ENCODE peak calls at places on chromosomes 6 and 20, in six cellular contexts. H, Y, F, N, C and Q are unnamed samples. For H3K9me3 and H3K27me3, the result is how much of the 10 kb centered on the place peaks cover.

GRCh38 chr6:137867685-137868509 is 838 bp downstream of the TNFAIP3 start:
- DNase-seq in H (peak), F (no peak), N (peak), Y (peak), C (peak), Q (peak)

GRCh38 chr20:62052842-62053464 is 12.7 kb downstream of the TAF4 start:
- DNase-seq in C (no peak), Y (no peak), H (no peak), F (no peak), N (no peak), Q (no peak)

GRCh38 chr6:158762787-158763439 is 56.3 kb downstream of the EZR start:
- DNase-seq in C (no peak), H (no peak), F (peak), N (peak), Y (no peak), Q (no peak)

GRCh38 chr6:81772741-81773140 is 20.3 kb upstream of the TENT5A start:
- DNase-seq in Y (peak), C (no peak), N (no peak), F (no peak), H (no peak), Q (no peak)

GRCh38 chr20:32332614-32333013 is 25.5 kb upstream of the ASXL1 start:
- DNase-seq in H (no peak), N (no peak), C (no peak), F (no peak), Y (peak), Q (no peak)

GRCh38 chr6:129901910-129902309 is 40.8 kb upstream of the TMEM244 start:
- DNase-seq in C (no peak), N (no peak), F (no peak), Y (peak), H (no peak), Q (no peak)

GRCh38 chr6:6645266-6645917 is 56.9 kb downstream of the LY86 start:
- DNase-seq in C (no peak), H (no peak), N (no peak), F (no peak), Y (no peak), Q (no peak)

GRCh38 chr6:29602564-29603361 is 17.8 kb downstream of the OR2H2 start:
- DNase-seq in Y (peak), H (no peak), F (peak), C (peak), N (no peak), Q (no peak)

GRCh38 chr6:30601815-30602641 is 15.0 kb downstream of the PPP1R10 start:
- DNase-seq in F (no peak), Y (no peak), N (no peak), H (no peak), C (no peak), Q (no peak)

GRCh38 chr6:16766043-16766521 is 4.8 kb upstream of the ATXN1 start:
- DNase-seq in Y (peak), H (no peak), C (no peak), N (no peak), F (peak), Q (no peak)

GRCh38 chr20:47664068-47664437 is 121.2 kb downstream of the SULF2 start:
- DNase-seq in C (no peak), H (no peak), F (no peak), N (no peak), Y (no peak), Q (no peak)

GRCh38 chr6:142842423-142843261 is 102.3 kb downstream of the HIVEP2 start:
- DNase-seq in F (no peak), H (no peak), N (no peak), C (no peak), Y (peak), Q (no peak)

GRCh38 chr6:158232445-158233213 is 64.5 kb downstream of the GTF2H5 start:
- DNase-seq in Y (peak), N (peak), F (peak), C (peak), H (peak), Q (peak)

GRCh38 chr20:57893364-57894001 is 183.7 kb upstream of the PMEPA1 start:
- DNase-seq in N (peak), C (peak), F (no peak), Y (no peak), H (no peak), Q (no peak)

GRCh38 chr6:158817298-158818007 is 1.7 kb downstream of the EZR start:
- DNase-seq in H (peak), N (peak), F (peak), Y (peak), C (peak), Q (no peak)

GRCh38 chr6:41092421-41093140 is 19.8 kb downstream of the NFYA start:
- DNase-seq in H (no peak), C (no peak), N (no peak), F (no peak), Y (peak), Q (no peak)

GRCh38 chr6:112827793-112828192 is 480.7 kb downstream of the RFPL4B start:
- DNase-seq in Y (no peak), F (no peak), N (peak), C (peak), H (peak), Q (no peak)

GRCh38 chr20:14189794-14190402 is 147.5 kb downstream of the FLRT3 start:
- DNase-seq in C (peak), Y (peak), N (no peak), H (no peak), F (peak), Q (no peak)

GRCh38 chr6:34680802-34681515 is 15.6 kb downstream of the ILRUN start:
- DNase-seq in F (no peak), Y (peak), H (no peak), N (no peak), C (no peak), Q (no peak)

GRCh38 chr6:71349976-71350615 is 61.5 kb downstream of the OGFRL1 start:
- DNase-seq in Y (peak), C (no peak), H (no peak), N (peak), F (no peak), Q (no peak)

GRCh38 chr6:31619805-31620585 is 520 bp upstream of the PRRC2A start:
- DNase-seq in Y (peak), C (peak), N (peak), F (peak), H (peak), Q (peak)

DNA sequence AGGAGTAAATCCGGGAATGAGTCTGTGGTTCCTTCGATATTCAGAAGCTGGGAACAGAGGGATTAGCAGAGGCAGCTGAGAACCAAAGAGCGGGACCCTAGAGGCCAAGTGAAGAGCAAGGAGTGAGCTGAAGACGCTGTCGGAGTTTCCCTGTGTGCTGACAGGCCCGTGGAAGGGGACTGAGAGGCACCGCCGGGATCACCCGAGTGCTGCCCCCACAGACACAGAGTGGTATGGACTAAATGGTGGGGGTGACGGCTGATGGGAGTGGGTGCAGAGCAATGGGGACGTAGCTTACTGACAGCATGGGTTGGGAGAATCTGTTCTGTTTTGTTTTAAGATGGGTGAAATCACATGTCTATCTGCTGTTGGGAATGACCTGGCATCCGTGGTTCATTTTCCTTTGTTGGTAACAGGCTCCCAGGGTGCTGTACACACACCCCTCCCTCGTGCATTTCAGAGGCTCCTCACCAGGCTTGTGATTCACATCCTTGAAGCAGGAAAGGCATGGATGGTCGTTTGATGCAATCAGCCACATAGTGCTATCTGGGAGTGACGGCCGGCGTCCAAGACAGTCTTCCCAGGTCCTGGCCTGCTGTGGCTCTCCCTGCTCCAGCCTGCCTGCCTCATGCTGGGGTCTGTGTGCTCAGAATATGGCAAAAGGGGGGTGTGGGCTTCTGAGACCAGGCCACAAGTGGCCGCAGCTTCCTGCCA is 97.4 kb downstream of the THBS2 start:
- DNase-seq in H (no peak), F (no peak), N (no peak), C (no peak), Y (peak), Q (no peak)
- H3K9me3 ChIP-seq in H (under half), F (under half), N (under half), C (under half), Y (under half), Q (under half)

DNA sequence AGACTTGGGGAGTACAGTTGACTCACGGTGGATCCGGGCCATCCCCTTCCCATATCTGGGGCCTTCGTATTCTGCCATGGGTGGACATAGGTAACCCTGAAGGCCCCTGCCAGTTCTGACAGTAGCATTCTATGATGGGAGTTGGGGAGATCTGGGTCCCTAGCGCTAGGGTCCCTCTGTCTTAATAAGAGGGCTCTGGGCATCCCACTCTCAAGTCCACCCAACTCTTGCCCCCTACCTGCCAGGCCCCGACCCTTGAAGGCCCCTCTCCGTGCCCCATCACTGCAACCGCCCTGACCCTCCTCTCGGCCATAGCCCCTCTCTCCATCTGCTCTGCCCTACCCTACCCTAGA is 6.5 kb upstream of the CAPN11 start:
- DNase-seq in Y (no peak), F (no peak), H (no peak), N (no peak), C (no peak), Q (no peak)
- TF ChIP-seq CTCF in Y (no peak), F (no peak), H (no peak), N (no peak), C (no peak), Q (peak)

GRCh38 chr6:143955971-143956370 is 52.1 kb downstream of the PLAGL1 start:
- DNase-seq in N (no peak), Y (peak), C (no peak), F (no peak), H (no peak), Q (no peak)

GRCh38 chr6:143952386-143952785 is 55.7 kb downstream of the PLAGL1 start:
- DNase-seq in Y (no peak), N (no peak), F (no peak), C (no peak), H (no peak), Q (no peak)

GRCh38 chr6:143952947-143953346 is 55.1 kb downstream of the PLAGL1 start:
- DNase-seq in F (no peak), Y (no peak), C (no peak), H (no peak), N (no peak), Q (no peak)

GRCh38 chr6:143950874-143951273 is 57.2 kb downstream of the PLAGL1 start:
- DNase-seq in Y (no peak), N (no peak), F (peak), C (no peak), H (no peak), Q (no peak)

GRCh38 chr6:143953922-143954321 is 54.1 kb downstream of the PLAGL1 start:
- DNase-seq in F (no peak), Y (no peak), H (no peak), N (no peak), C (peak), Q (no peak)
- H3K27me3 ChIP-seq in F (under half), Y (under half), H (under half), N (under half), C (under half), Q (under half)

GRCh38 chr20:61230-61629 is 26.2 kb upstream of the DEFB125 start:
- DNase-seq in H (no peak), F (no peak), Y (no peak), N (no peak), C (no peak), Q (no peak)

GRCh38 chr20:62487-62886 is 25.0 kb upstream of the DEFB125 start:
- DNase-seq in C (no peak), Y (no peak), F (no peak), N (no peak), H (no peak), Q (no peak)

GRCh38 chr20:64026-64603 is 23.4 kb upstream of the DEFB125 start:
- DNase-seq in F (no peak), N (no peak), C (no peak), H (no peak), Y (no peak), Q (no peak)

GRCh38 chr20:60035-60918 is 27.2 kb upstream of the DEFB125 start:
- DNase-seq in Y (no peak), N (no peak), H (no peak), F (no peak), C (no peak), Q (no peak)

DNA sequence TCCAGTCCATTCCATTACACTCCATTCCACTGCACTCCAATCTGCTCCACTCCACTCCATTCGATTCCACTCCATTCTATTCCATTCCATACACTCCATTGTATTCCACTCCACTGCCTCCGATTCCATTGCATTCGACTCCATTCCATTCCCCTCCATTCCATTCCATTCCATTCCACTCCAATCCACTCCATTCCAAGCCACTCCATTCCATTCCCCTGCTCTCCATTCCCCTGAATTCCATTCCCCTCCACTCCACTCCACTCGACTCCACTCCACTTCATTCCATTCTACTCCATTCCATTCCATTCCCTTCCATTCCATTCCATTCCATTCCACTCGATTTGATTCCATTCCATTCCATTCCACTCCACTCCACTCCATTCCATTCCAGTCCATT is 25.7 kb upstream of the DEFB125 start:
- DNase-seq in N (no peak), F (no peak), Y (no peak), C (no peak), H (no peak), Q (no peak)
- H3K9me3 ChIP-seq in N (under half), F (under half), Y (under half), C (under half), H (under half), Q (under half)

GRCh38 chr6:13711384-13711725 is 280 bp downstream of the RANBP9 start:
- DNase-seq in H (peak), C (no peak), F (no peak), Y (no peak), N (no peak), Q (no peak)
- TF ChIP-seq CTCF in H (no peak), C (peak), F (peak), Y (peak), N (no peak), Q (no peak)

GRCh38 chr6:8054276-8054675 is 9.9 kb downstream of the BLOC1S5 start:
- DNase-seq in N (no peak), C (no peak), H (no peak), F (no peak), Y (peak), Q (no peak)
- H3K27me3 ChIP-seq in N (under half), C (under half), H (under half), F (under half), Y (under half), Q (under half)

GRCh38 chr6:66161546-66162108 is 454.6 kb upstream of the EYS start:
- DNase-seq in F (no peak), H (no peak), C (no peak), N (no peak), Y (no peak), Q (no peak)
- H3K9me3 ChIP-seq in F (under half), H (under half), C (under half), N (under half), Y (under half), Q (under half)